ENCODE peak calls at places on chromosomes 11 and 22, in ten cellular contexts. L, K, J, U, V, C, H, Z, B and F are unnamed samples.
A peak's percentile ranks its signal among the peaks of the same experiment; 100 is the strongest.

GRCh38 chr11:102341844-102342318 is 5.1 kb upstream of the BIRC2 start:
- DNase-seq in C (no peak), L (peak; percentile 77), H (peak; percentile 78), U (peak; percentile 87), B (peak; percentile 93), K (peak; percentile 60), Z (peak; percentile 49), J (peak; percentile 88), V (peak; percentile 83), F (no peak)

GRCh38 chr11:39806652-39807051 is 1652.8 kb downstream of the LRRC4C start:
- DNase-seq in K (no peak), Z (no peak), H (no peak), J (no peak), C (no peak), U (no peak), V (no peak), L (no peak), B (no peak), F (no peak)

GRCh38 chr11:79419120-79419519 is 21.7 kb downstream of the TENM4 start:
- DNase-seq in H (peak; percentile 7), U (peak; percentile 85), Z (no peak), C (no peak), L (peak; percentile 60), V (no peak), J (no peak), K (no peak), B (no peak), F (no peak)

GRCh38 chr11:124536520-124536919 is 6.9 kb downstream of the OR8B12 start:
- DNase-seq in V (peak; percentile 37), H (peak; percentile 69), L (no peak), Z (no peak), B (peak; percentile 98), J (no peak), C (no peak), K (no peak), U (peak; percentile 39), F (no peak)

GRCh38 chr11:64090811-64091516 is 55.2 kb downstream of the FLRT1 start:
- DNase-seq in H (no peak), C (no peak), L (no peak), Z (no peak), V (no peak), B (peak; percentile 66), J (no peak), K (no peak), U (peak; percentile 43), F (no peak)

GRCh38 chr11:76175731-76176303 is 30.5 kb downstream of the WNT11 start:
- DNase-seq in J (no peak), L (no peak), B (no peak), C (no peak), K (peak; percentile 73), H (no peak), U (no peak), V (no peak), Z (no peak), F (no peak)

GRCh38 chr11:97754976-97755375 is 1265.8 kb upstream of the CNTN5 start:
- DNase-seq in Z (no peak), B (peak; percentile 34), J (no peak), H (no peak), V (no peak), U (no peak), C (no peak), L (no peak), K (no peak), F (no peak)

GRCh38 chr11:20042025-20042639 is 118.1 kb downstream of the DBX1 start:
- DNase-seq in Z (no peak), H (no peak), U (peak; percentile 56), V (no peak), L (no peak), B (peak; percentile 39), K (no peak), J (no peak), C (no peak), F (no peak)

GRCh38 chr11:18632841-18633240 is 1.3 kb downstream of the SPTY2D1 start:
- DNase-seq in Z (no peak), C (no peak), L (no peak), V (no peak), K (no peak), B (no peak), H (no peak), J (no peak), U (peak; percentile 6), F (no peak)

GRCh38 chr11:121418625-121419114 is 33.4 kb upstream of the SORL1 start:
- DNase-seq in L (no peak), V (no peak), B (no peak), J (no peak), C (no peak), K (no peak), Z (no peak), U (no peak), H (no peak), F (no peak)

GRCh38 chr11:27317751-27318150 is 45.3 kb downstream of the CCDC34 start:
- DNase-seq in L (no peak), H (no peak), C (no peak), B (peak; percentile 64), U (peak; percentile 79), K (no peak), Z (no peak), V (no peak), J (no peak), F (no peak)

GRCh38 chr11:19080579-19080993 is 20.1 kb upstream of the MRGPRX2 start:
- DNase-seq in Z (no peak), B (peak; percentile 67), J (no peak), K (no peak), U (peak; percentile 26), L (no peak), H (peak; percentile 65), V (peak; percentile 5), C (no peak), F (no peak)

GRCh38 chr22:44363980-44364749 is 51.4 kb upstream of the SHISAL1 start:
- DNase-seq in H (no peak), C (peak; percentile 46), U (no peak), V (no peak), B (no peak), Z (no peak), K (peak; percentile 62), J (peak; percentile 39), L (no peak), F (peak; percentile 88)

GRCh38 chr22:27994481-27995331 is 75.7 kb upstream of the PITPNB start:
- DNase-seq in Z (no peak), U (no peak), K (no peak), C (peak; percentile 46), L (no peak), J (peak; percentile 10), H (no peak), B (no peak), V (no peak), F (peak; percentile 52)

DNA sequence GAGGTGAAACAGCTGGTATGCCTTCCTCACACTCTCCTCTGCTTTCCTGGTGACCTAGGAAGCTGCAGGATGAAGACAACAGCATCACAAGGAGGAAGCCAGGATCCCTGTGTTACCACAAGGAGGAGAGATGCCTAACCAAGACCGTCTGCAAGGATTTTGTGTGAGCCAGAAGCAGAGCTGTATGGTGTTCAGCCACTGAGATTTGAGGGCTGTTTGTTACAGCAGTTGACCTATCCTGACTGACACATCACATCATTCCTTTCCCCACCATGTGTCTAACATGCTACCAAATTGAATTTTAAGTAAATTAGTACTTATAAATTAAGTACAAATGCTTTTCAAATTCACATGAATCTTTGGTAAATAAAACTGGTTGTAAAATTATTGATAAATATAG is 8.9 kb upstream of the CHKA start:
- DNase-seq in B (no peak), Z (no peak), J (no peak), H (no peak), V (no peak), U (no peak), K (no peak), C (no peak), L (no peak), F (no peak)
- TF ChIP-seq CTCF in B (no peak), Z (no peak), J (no peak), H (no peak), V (no peak), U (no peak), K (no peak), C (no peak), L (no peak), F (no peak)

GRCh38 chr11:106021967-106022794 is at the start of gene MSANTD4:
- DNase-seq in K (peak; percentile 94), J (peak; percentile 100), L (peak; percentile 99), B (peak; percentile 100), H (peak; percentile 97), Z (peak; percentile 94), U (peak; percentile 99), V (peak; percentile 99), C (peak; percentile 97), F (peak; percentile 100)
- TF ChIP-seq CTCF in K (no peak), J (no peak), L (no peak), B (no peak), H (peak; percentile 7), Z (no peak), U (no peak), V (no peak), C (peak; percentile 8), F (no peak)

DNA sequence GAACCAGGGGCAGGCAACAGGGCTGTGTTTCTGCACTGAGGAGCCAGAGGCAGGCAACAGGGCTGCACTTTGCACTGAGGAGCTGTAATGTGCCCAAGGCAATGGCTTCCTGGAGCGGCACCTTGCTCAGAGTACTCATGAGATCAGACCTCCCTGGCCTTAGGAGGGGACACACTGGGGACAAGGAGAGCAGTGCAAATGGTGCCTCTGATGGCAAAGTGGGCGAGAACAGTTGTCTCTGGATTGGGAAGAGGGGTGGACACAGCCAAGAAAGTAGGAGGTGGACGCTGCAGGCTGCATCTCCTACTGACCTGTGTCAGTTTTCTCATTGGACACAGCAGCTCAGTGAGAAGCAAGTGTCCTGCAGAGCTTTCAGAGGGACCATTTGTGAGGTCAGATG is 1443.3 kb downstream of the TBC1D22A start:
- DNase-seq in V (no peak), J (no peak), C (no peak), L (no peak), K (no peak), Z (no peak), H (no peak), U (no peak), B (no peak), F (peak; percentile 26)
- TF ChIP-seq CTCF in V (no peak), J (no peak), C (no peak), L (no peak), K (no peak), Z (no peak), H (no peak), U (no peak), B (no peak), F (no peak)

GRCh38 chr11:71452354-71453020 is 516 bp upstream of the NADSYN1 start:
- DNase-seq in J (peak; percentile 52), U (peak; percentile 35), V (peak; percentile 23), K (no peak), B (peak; percentile 63), H (peak; percentile 11), L (peak; percentile 63), C (peak; percentile 62), Z (peak; percentile 31), F (no peak)

GRCh38 chr11:71453021-71453910 is at the start of gene NADSYN1:
- DNase-seq in B (peak; percentile 95), H (peak; percentile 89), K (peak; percentile 99), U (peak; percentile 87), J (peak; percentile 97), L (peak; percentile 99), V (peak; percentile 98), C (peak; percentile 99), Z (peak; percentile 96), F (peak; percentile 97)

GRCh38 chr11:71453911-71454304 is 905 bp downstream of the NADSYN1 start:
- DNase-seq in C (no peak), B (no peak), J (no peak), V (no peak), U (no peak), Z (no peak), H (no peak), L (no peak), K (no peak), F (no peak)

GRCh38 chr11:71456294-71456693 is 3.3 kb downstream of the NADSYN1 start:
- DNase-seq in Z (no peak), B (no peak), C (peak; percentile 18), V (no peak), L (no peak), J (no peak), H (no peak), K (no peak), U (no peak), F (no peak)

GRCh38 chr11:71454470-71455113 is 1.6 kb downstream of the NADSYN1 start:
- DNase-seq in K (no peak), V (no peak), Z (no peak), J (no peak), U (no peak), C (peak; percentile 62), L (no peak), B (no peak), H (no peak), F (no peak)
- TF ChIP-seq CTCF in K (no peak), V (no peak), Z (peak; percentile 19), J (no peak), U (no peak), C (peak; percentile 69), L (no peak), B (no peak), H (peak; percentile 46), F (no peak)